ENCODE peak calls at places on chromosomes 16 and 17, in ten cellular contexts. T is AG09309; O is psoas muscle; K is cardiac muscle cell; Z is CD8-positive, alpha-beta T cell; M is IMR-90; V is PC-3; F is left ventricle myocardium inferior; H is astrocyte of the spinal cord; P is A549. Y is an unnamed sample.

GRCh38 chr17:78828470-78829185 is 12.0 kb downstream of the USP36 start:
- DNase-seq in M (peak), K (no peak), H (peak), Z (no peak), F (no peak), V (peak), P (peak), T (no peak), O (peak), Y (peak)

GRCh38 chr16:14286381-14287230 is 215.5 kb downstream of the MRTFB start:
- DNase-seq in Z (peak), V (no peak), P (no peak), K (no peak), M (no peak), O (peak), H (peak), F (no peak), T (peak), Y (peak)

GRCh38 chr17:38355256-38355655 is 3.6 kb downstream of the SOCS7 start:
- DNase-seq in V (no peak), O (no peak), K (no peak), P (no peak), F (no peak), H (no peak), M (no peak), T (no peak), Z (no peak), Y (no peak)

GRCh38 chr16:11258553-11259287 is 2.7 kb upstream of the SOCS1 start:
- DNase-seq in M (no peak), K (no peak), H (no peak), Z (peak), O (peak), T (no peak), P (no peak), F (peak), V (no peak), Y (peak)

GRCh38 chr17:3660311-3660891 is 8.0 kb downstream of the TAX1BP3 start:
- DNase-seq in F (peak), Z (no peak), M (no peak), V (no peak), P (no peak), O (peak), K (peak), T (no peak), H (no peak), Y (no peak)

GRCh38 chr17:18855831-18856624 is 1.9 kb upstream of the PRPSAP2 start:
- DNase-seq in Z (peak), O (peak), P (peak), V (peak), M (peak), T (peak), K (peak), F (peak), H (peak), Y (peak)

GRCh38 chr16:88650749-88651275 is at the start of gene CYBA:
- DNase-seq in Z (peak), T (no peak), O (peak), H (peak), V (no peak), M (peak), F (peak), P (peak), K (peak), Y (peak)

GRCh38 chr16:88649195-88649923 is 1.5 kb downstream of the CYBA start:
- DNase-seq in K (no peak), H (no peak), O (no peak), P (no peak), F (no peak), M (no peak), Z (no peak), T (no peak), V (no peak), Y (no peak)

GRCh38 chr16:17488506-17488905 is 17.7 kb upstream of the XYLT1 start:
- DNase-seq in V (no peak), M (no peak), T (no peak), F (no peak), Z (no peak), H (no peak), O (no peak), P (no peak), K (no peak), Y (no peak)

GRCh38 chr17:40552806-40553693 is 12.2 kb downstream of the CCR7 start:
- DNase-seq in V (no peak), P (no peak), O (peak), K (no peak), F (no peak), H (no peak), Z (no peak), T (no peak), M (no peak), Y (no peak)

GRCh38 chr17:79833744-79834574 is 5.3 kb downstream of the CBX4 start:
- DNase-seq in M (no peak), H (no peak), T (no peak), K (peak), V (no peak), P (no peak), F (no peak), Z (no peak), O (no peak), Y (no peak)

GRCh38 chr16:19657831-19658230 is 60.2 kb downstream of the KNOP1 start:
- DNase-seq in Z (no peak), T (no peak), H (no peak), P (no peak), M (no peak), O (no peak), F (no peak), V (no peak), K (no peak), Y (no peak)

GRCh38 chr17:55394357-55395021 is 27.1 kb downstream of the MMD start:
- DNase-seq in O (no peak), H (no peak), F (no peak), T (no peak), M (no peak), K (no peak), P (no peak), Z (no peak), V (no peak), Y (no peak)

GRCh38 chr16:21186326-21186691 is 25.1 kb downstream of the ZP2 start:
- DNase-seq in M (peak), P (no peak), V (no peak), F (no peak), T (no peak), Z (no peak), O (no peak), H (no peak), K (no peak), Y (peak)

GRCh38 chr16:27853101-27853500 is 210.4 kb downstream of the GSG1L start:
- DNase-seq in M (no peak), H (no peak), O (no peak), Z (no peak), P (no peak), V (no peak), F (no peak), T (no peak), K (peak), Y (no peak)

GRCh38 chr17:56779898-56780777 is 53.6 kb downstream of the C17orf67 start:
- DNase-seq in O (peak), H (peak), Z (peak), P (peak), V (peak), K (peak), M (peak), T (no peak), F (peak), Y (peak)

GRCh38 chr16:80610489-80611156 is 69.8 kb downstream of the DYNLRB2 start:
- DNase-seq in V (no peak), O (no peak), F (no peak), T (no peak), K (no peak), Z (no peak), P (no peak), M (no peak), H (no peak), Y (no peak)

GRCh38 chr16:68643847-68644246 is 1.3 kb upstream of the CDH3 start:
- DNase-seq in M (no peak), F (no peak), O (no peak), H (no peak), K (peak), V (no peak), Z (no peak), P (no peak), T (no peak), Y (no peak)

GRCh38 chr17:17713839-17714238 is 32.6 kb downstream of the RAI1 start:
- DNase-seq in T (no peak), O (no peak), Z (no peak), M (peak), V (no peak), P (no peak), F (peak), K (no peak), H (no peak), Y (peak)

GRCh38 chr17:19647697-19648474 is 665 bp upstream of the ALDH3A2 start:
- DNase-seq in P (peak), O (peak), Z (peak), M (peak), H (peak), V (peak), K (peak), T (peak), F (peak), Y (peak)

GRCh38 chr17:36869856-36870617 is 67.2 kb upstream of the LHX1 start:
- DNase-seq in V (no peak), M (peak), F (no peak), P (peak), K (no peak), Z (no peak), H (no peak), O (no peak), T (no peak), Y (peak)

GRCh38 chr17:43341705-43342600 is 56.8 kb upstream of the ARL4D start:
- DNase-seq in M (peak), F (no peak), H (peak), T (peak), O (no peak), P (no peak), Z (no peak), V (peak), K (no peak), Y (peak)

GRCh38 chr16:50311134-50311528 is 44.8 kb downstream of the ADCY7 start:
- DNase-seq in P (no peak), M (no peak), F (no peak), H (no peak), Z (peak), O (peak), V (no peak), K (no peak), T (no peak), Y (no peak)

GRCh38 chr17:77825621-77826020 is 132.9 kb upstream of the TNRC6C start:
- DNase-seq in O (no peak), T (no peak), F (no peak), M (no peak), V (no peak), P (no peak), K (no peak), H (no peak), Z (no peak), Y (no peak)

GRCh38 chr17:58120195-58120822 is 27.9 kb upstream of the OR4D1 start:
- DNase-seq in V (peak), T (no peak), M (peak), P (peak), Z (peak), K (peak), H (peak), F (no peak), O (no peak), Y (peak)

GRCh38 chr17:48439473-48439872 is 9.5 kb upstream of the SKAP1 start:
- DNase-seq in O (no peak), Z (no peak), M (no peak), H (no peak), V (no peak), K (no peak), P (no peak), T (no peak), F (no peak), Y (no peak)

GRCh38 chr17:30547778-30548177 is 70.6 kb downstream of the GOSR1 start:
- DNase-seq in F (no peak), M (no peak), T (no peak), P (no peak), H (no peak), Z (no peak), V (no peak), K (no peak), O (no peak), Y (no peak)

GRCh38 chr16:87927195-87927562 is 9.2 kb downstream of the CA5A start:
- DNase-seq in V (no peak), T (no peak), K (no peak), H (no peak), M (no peak), P (no peak), F (no peak), Z (no peak), O (no peak), Y (no peak)

GRCh38 chr17:44197980-44198720 is 1.5 kb downstream of the ATXN7L3 start:
- DNase-seq in T (no peak), P (peak), F (no peak), K (peak), M (peak), H (peak), V (peak), Z (peak), O (peak), Y (peak)

GRCh38 chr17:33389506-33390141 is 96.5 kb upstream of the ASIC2 start:
- DNase-seq in F (no peak), H (no peak), V (no peak), P (no peak), K (no peak), O (no peak), T (no peak), Z (no peak), M (no peak), Y (peak)

GRCh38 chr17:66667491-66668030 is 167.4 kb upstream of the CACNG5 start:
- DNase-seq in P (no peak), O (no peak), T (no peak), V (no peak), K (no peak), M (no peak), F (no peak), Z (peak), H (no peak), Y (no peak)

DNA sequence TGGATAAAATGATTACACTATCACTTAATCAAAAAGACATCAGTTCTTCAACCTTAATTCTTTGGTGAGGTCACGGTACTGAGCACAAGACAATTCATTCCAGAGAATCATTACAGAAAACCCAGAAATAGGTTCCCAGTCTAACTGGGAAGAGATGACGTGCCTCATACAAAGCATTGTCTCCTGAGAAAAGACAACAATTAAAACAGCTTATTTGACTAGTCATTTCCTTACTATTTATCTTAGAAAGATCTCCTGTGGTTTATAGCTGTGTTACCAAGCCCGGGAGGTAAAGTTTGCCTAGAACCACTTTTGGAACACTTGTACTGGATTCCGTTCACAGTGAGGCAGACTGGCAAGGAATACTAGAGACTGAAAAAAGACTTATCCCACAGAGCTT is 5.1 kb downstream of the PHF12 start:
- DNase-seq in F (no peak), O (no peak), H (peak), K (no peak), V (peak), Z (no peak), P (no peak), M (peak), T (peak), Y (peak)
- H3K4me3 ChIP-seq in F (no peak), O (peak), H (no peak), K (no peak), V (peak), Z (no peak), P (no peak), M (no peak), T (no peak), Y (no peak)

GRCh38 chr17:1754430-1755112 is 7.3 kb upstream of the SERPINF1 start:
- DNase-seq in H (no peak), O (no peak), P (no peak), K (no peak), T (no peak), F (no peak), Z (no peak), M (no peak), V (no peak), Y (no peak)

GRCh38 chr17:1753767-1754429 is 8.0 kb upstream of the SERPINF1 start:
- DNase-seq in F (no peak), H (no peak), O (no peak), T (no peak), V (no peak), Z (no peak), M (no peak), P (peak), K (no peak), Y (no peak)

GRCh38 chr17:1750628-1751027 is 8.0 kb downstream of the SERPINF2 start:
- DNase-seq in M (no peak), T (no peak), V (no peak), P (no peak), H (no peak), F (no peak), O (no peak), Z (no peak), K (no peak), Y (no peak)

GRCh38 chr17:1755252-1755992 is 6.4 kb upstream of the SERPINF1 start:
- DNase-seq in H (no peak), T (no peak), F (no peak), P (no peak), Z (no peak), K (no peak), V (no peak), O (no peak), M (no peak), Y (no peak)

GRCh38 chr17:1752425-1752941 is 9.4 kb upstream of the SERPINF1 start:
- DNase-seq in P (peak), Z (no peak), T (no peak), H (no peak), F (no peak), V (peak), O (no peak), K (no peak), M (no peak), Y (no peak)
- TF ChIP-seq CTCF in P (no peak), Z (no peak), T (no peak), H (no peak), F (no peak), V (no peak), O (no peak), K (no peak), M (no peak), Y (no peak)

DNA sequence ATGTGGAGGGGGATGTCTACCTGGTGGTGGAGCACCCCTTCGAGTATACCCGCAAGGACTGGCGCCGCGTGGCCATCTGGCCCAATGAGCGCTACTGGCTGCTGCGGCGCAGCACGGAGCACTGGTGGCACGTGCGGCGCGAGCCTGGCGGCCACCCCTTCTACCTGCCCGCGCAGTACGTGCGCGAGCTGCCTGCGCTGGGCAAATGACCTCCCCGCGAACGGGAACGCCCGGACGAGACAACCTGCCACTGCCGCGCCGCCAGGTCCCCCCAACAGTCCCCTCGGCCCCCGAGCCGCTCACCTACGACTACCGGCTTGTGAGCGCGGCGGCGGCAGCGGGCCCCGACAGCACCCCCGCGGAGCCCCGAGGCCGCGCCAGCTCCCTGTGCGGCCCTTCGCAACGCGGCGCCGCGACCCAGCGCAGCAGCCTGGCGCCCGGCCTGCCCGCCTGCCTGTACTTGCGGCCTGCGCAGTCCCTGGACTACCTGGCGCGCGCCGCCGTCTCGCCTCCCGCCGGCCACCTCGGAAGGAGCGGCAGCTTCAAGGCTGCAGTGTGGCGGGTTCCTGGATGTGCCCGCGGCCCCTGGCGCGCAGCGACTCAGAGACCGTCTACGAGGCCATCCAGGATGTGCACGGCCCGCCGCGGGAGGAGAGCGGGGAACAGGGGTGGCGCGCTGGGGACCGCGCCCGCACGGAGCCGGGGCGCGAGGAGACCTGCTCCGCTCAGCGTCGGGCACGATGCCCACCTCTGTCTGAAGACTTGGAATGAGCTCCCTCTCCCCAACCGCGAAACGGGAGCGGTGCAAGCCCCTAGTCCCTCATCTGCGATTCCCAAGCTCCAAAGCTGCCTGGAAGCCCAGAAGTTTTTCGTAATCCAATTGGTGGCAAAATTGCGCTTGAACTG is 48.7 kb upstream of the AMZ2 start:
- DNase-seq in O (no peak), P (peak), F (no peak), K (peak), M (no peak), Z (peak), H (peak), T (no peak), V (peak), Y (no peak)
- H3K4me3 ChIP-seq in O (peak), P (peak), F (peak), K (peak), M (no peak), Z (peak), H (no peak), T (no peak), V (peak), Y (no peak)

DNA sequence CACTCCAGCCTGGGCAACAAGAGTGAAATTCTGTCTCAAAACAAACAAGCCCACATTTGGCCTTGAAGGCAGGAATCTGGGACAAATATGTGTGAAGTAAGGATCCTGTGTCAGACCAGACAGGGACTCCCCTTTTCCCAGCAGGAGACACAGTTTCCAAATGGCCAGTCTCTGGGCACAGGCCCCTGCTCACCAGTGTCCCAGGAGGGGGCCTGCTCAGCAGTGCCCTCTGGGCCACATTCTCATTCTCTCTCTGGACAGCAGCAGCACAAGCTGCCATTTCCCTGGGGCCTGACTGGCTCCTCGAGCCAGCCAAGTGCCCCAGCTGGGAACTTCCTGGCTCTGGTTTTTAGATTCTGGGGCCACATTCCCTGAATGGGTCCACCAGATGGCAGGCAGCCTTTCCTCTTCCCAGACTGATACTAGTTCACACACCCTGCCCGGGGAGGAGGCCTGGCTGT is 11.7 kb upstream of the MNT start:
- DNase-seq in O (peak), H (peak), V (no peak), P (no peak), M (no peak), K (no peak), T (no peak), Z (no peak), F (no peak), Y (peak)
- TF ChIP-seq CTCF in O (peak), H (peak), V (no peak), P (peak), M (peak), K (peak), T (peak), Z (no peak), F (no peak), Y (no peak)

GRCh38 chr17:28043296-28043695 is 819 bp downstream of the NLK start:
- DNase-seq in T (no peak), O (no peak), F (no peak), H (no peak), Z (no peak), V (no peak), K (no peak), M (no peak), P (no peak), Y (no peak)

GRCh38 chr17:28047806-28048205 is 5.3 kb downstream of the NLK start:
- DNase-seq in P (no peak), T (no peak), O (no peak), H (no peak), V (no peak), M (no peak), Z (no peak), F (no peak), K (no peak), Y (no peak)

GRCh38 chr17:28042721-28043291 is 329 bp downstream of the NLK start:
- DNase-seq in O (no peak), P (no peak), V (no peak), F (no peak), H (no peak), K (no peak), Z (no peak), T (no peak), M (no peak), Y (no peak)

GRCh38 chr17:28046034-28046825 is 3.8 kb downstream of the NLK start:
- DNase-seq in P (no peak), V (no peak), Z (no peak), K (no peak), T (no peak), O (no peak), H (no peak), M (no peak), F (no peak), Y (no peak)

GRCh38 chr17:28045304-28045703 is 2.8 kb downstream of the NLK start:
- DNase-seq in F (no peak), P (no peak), Z (no peak), K (no peak), V (no peak), M (no peak), H (no peak), T (no peak), O (no peak), Y (no peak)
- H3K4me3 ChIP-seq in F (peak), P (no peak), Z (no peak), K (no peak), V (peak), M (peak), H (no peak), T (no peak), O (peak), Y (no peak)